ENCODE peak calls at places on chromosomes 6 and 20, in five cellular contexts. X is MM.1S, L is adipocyte, J is heart right ventricle, E is MG63. O is an unnamed sample.

GRCh38 chr20:46752639-46753235 is 43.3 kb downstream of the SLC2A10 start:
- DNase-seq in X (peak; percentile 57), L (peak; percentile 88), J (peak; percentile 33), E (peak; percentile 33), O (peak; percentile 84)

GRCh38 chr6:49462927-49463611 is at the start of the genes CENPQ and MMUT:
- DNase-seq in X (peak; percentile 96), L (peak; percentile 99), J (peak; percentile 96), E (peak; percentile 96), O (peak; percentile 98)

GRCh38 chr6:81894788-81895221 is 142.3 kb upstream of the TENT5A start:
- DNase-seq in X (no peak), L (peak; percentile 7), J (peak; percentile 69), E (no peak), O (no peak)

GRCh38 chr20:20491784-20492145 is 123.9 kb downstream of the INSM1 start:
- DNase-seq in X (no peak), L (no peak), J (no peak), E (no peak), O (no peak)

GRCh38 chr20:37336369-37337207 is 9.4 kb upstream of the SRC start:
- DNase-seq in X (peak; percentile 19), L (no peak), J (peak; percentile 78), E (peak; percentile 43), O (no peak)

GRCh38 chr6:25971187-25971811 is 8.7 kb downstream of the TRIM38 start:
- DNase-seq in X (no peak), L (peak; percentile 89), J (peak; percentile 47), E (peak; percentile 61), O (no peak)

GRCh38 chr20:53216856-53217576 is 244.9 kb downstream of the TSHZ2 start:
- DNase-seq in X (peak; percentile 81), L (peak; percentile 25), J (peak; percentile 57), E (peak; percentile 41), O (peak; percentile 74)

GRCh38 chr6:80472276-80472675 is 365.8 kb downstream of the BCKDHB start:
- DNase-seq in X (no peak), L (no peak), J (no peak), E (no peak), O (no peak)

GRCh38 chr6:100112855-100113508 is 119.0 kb upstream of the MCHR2 start:
- DNase-seq in X (no peak), L (no peak), J (no peak), E (no peak), O (no peak)

GRCh38 chr6:144214622-144215401 is 64.5 kb downstream of the STX11 start:
- DNase-seq in X (no peak), L (no peak), J (no peak), E (no peak), O (no peak)

GRCh38 chr20:56174416-56174815 is 74.1 kb upstream of the MC3R start:
- DNase-seq in X (no peak), L (no peak), J (no peak), E (no peak), O (no peak)

GRCh38 chr20:56175884-56176283 is 72.6 kb upstream of the MC3R start:
- DNase-seq in X (no peak), L (no peak), J (no peak), E (no peak), O (no peak)

GRCh38 chr20:56181593-56181992 is 66.9 kb upstream of the MC3R start:
- DNase-seq in X (no peak), L (no peak), J (no peak), E (no peak), O (no peak)

GRCh38 chr20:56179051-56179450 is 69.5 kb upstream of the MC3R start:
- DNase-seq in X (no peak), L (no peak), J (no peak), E (no peak), O (no peak)

DNA sequence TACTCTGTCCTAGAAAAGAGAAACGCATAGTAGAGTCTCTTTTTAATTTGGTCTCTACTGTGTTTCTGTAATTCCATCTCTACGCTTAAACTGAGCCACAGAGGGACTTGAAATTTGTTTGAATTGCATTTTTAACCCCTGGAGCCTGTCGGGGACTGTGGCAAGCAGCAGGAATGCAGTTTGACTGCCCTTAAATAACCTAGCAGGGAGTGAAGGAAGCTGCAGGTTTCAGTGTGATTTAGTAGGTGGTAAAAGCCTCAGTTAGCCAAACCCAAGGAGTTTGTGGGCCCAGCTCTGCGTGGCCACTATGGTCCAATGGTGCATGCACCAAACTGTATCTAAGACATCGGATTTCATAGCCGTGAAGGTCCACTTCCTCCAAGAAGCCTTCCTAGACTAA is 70.3 kb upstream of the MC3R start:
- DNase-seq in X (no peak), L (no peak), J (no peak), E (no peak), O (no peak)
- H3K9me3 ChIP-seq in X (no peaks in the 10 kb centered on the region), L (no peaks in the 10 kb centered on the region), J (no peaks in the 10 kb centered on the region), E (no peaks in the 10 kb centered on the region), O (no peaks in the 10 kb centered on the region)

GRCh38 chr6:137188855-137189254 is 15.4 kb upstream of the IL22RA2 start:
- DNase-seq in X (no peak), L (no peak), J (no peak), E (no peak), O (peak; percentile 74)
- H3K9me3 ChIP-seq in X (no peaks in the 10 kb centered on the region), L (peaks cover 34% of the 10 kb centered on the region), J (peaks cover 41% of the 10 kb centered on the region), E (peaks cover 25% of the 10 kb centered on the region), O (peaks cover 27% of the 10 kb centered on the region)

DNA sequence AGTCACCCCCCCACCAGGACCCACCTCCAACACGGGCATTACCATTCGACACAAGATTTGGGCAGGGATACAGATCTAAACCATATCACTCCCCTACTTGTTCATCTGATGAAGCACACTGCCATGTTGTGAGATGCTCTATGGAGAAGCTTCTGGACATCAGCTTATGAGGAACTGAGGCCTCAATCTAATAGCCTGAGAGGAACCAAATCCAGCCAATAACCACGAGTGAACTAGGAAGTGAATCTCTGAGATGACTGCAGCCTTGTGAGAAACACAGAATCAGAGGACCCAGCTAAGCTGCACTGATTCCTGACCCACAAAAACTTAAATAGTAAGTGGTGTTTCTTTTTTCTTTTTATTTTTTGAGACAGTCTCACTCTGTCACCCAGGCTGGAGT is 21.5 kb upstream of the ZBTB2 start:
- DNase-seq in X (no peak), L (no peak), J (no peak), E (no peak), O (no peak)
- H3K9me3 ChIP-seq in X (no peaks in the 10 kb centered on the region), L (no peaks in the 10 kb centered on the region), J (no peaks in the 10 kb centered on the region), E (no peaks in the 10 kb centered on the region), O (no peaks in the 10 kb centered on the region)

GRCh38 chr6:169847773-169848380 is 96.5 kb downstream of the ERMARD start:
- DNase-seq in X (no peak), L (no peak), J (no peak), E (no peak), O (no peak)
- H3K9me3 ChIP-seq in X (no peaks in the 10 kb centered on the region), L (peaks cover 5% of the 10 kb centered on the region), J (no peaks in the 10 kb centered on the region), E (no peaks in the 10 kb centered on the region), O (no peaks in the 10 kb centered on the region)

GRCh38 chr20:62114894-62115293 is 7.4 kb upstream of the LSM14B start:
- DNase-seq in X (peak; percentile 35), L (no peak), J (no peak), E (no peak), O (no peak)
- H3K9me3 ChIP-seq in X (no peaks in the 10 kb centered on the region), L (peaks cover 22% of the 10 kb centered on the region), J (peaks cover 32% of the 10 kb centered on the region), E (peaks cover 26% of the 10 kb centered on the region), O (peaks cover 14% of the 10 kb centered on the region)